ENCODE peak calls at places on chromosomes 7 and 10, in four cellular contexts. T is K562, L is HepG2, S is HL-60. C is an unnamed sample. For H3K27me3, the result is how much of the 10 kb centered on the place peaks cover.

GRCh38 chr7:90701021-90701420 is 104.9 kb downstream of the CDK14 start:
- DNase-seq in T (no peak), L (no peak), S (no peak), C (no peak)

GRCh38 chr10:73094249-73094850 is 2.3 kb downstream of the P4HA1 start:
- DNase-seq in T (no peak), L (no peak), S (no peak), C (no peak)

GRCh38 chr7:139108256-139109187 is 998 bp downstream of the ZC3HAV1 start:
- DNase-seq in T (peak), L (no peak), S (no peak), C (no peak)

GRCh38 chr7:37945336-37945735 is 24.9 kb downstream of the EPDR1 start:
- DNase-seq in T (no peak), L (peak), S (no peak), C (no peak)

GRCh38 chr7:90726623-90727022 is 130.5 kb downstream of the CDK14 start:
- DNase-seq in T (no peak), L (no peak), S (no peak), C (no peak)

GRCh38 chr7:30027065-30027456 is 559 bp upstream of the FKBP14 start:
- DNase-seq in T (no peak), L (peak), S (no peak), C (peak)

GRCh38 chr7:49774459-49775064 is 1.1 kb downstream of the VWC2 start:
- DNase-seq in T (no peak), L (no peak), S (no peak), C (peak)

GRCh38 chr10:49448924-49449323 is 53.0 kb upstream of the DRGX start:
- DNase-seq in T (no peak), L (no peak), S (no peak), C (no peak)

GRCh38 chr10:10313099-10313875 is 704.4 kb upstream of the CELF2 start:
- DNase-seq in T (no peak), L (no peak), S (no peak), C (no peak)

GRCh38 chr10:81116201-81116600 is 578.5 kb downstream of the SH2D4B start:
- DNase-seq in T (no peak), L (no peak), S (no peak), C (no peak)

GRCh38 chr10:87618470-87619423 is 40.9 kb upstream of the PAPSS2 start:
- DNase-seq in T (no peak), L (peak), S (no peak), C (no peak)

GRCh38 chr7:35755711-35756110 is 45.1 kb upstream of the SEPTIN7 start:
- DNase-seq in T (no peak), L (no peak), S (no peak), C (no peak)

GRCh38 chr7:134532155-134533089 is 5.1 kb downstream of the AKR1B10 start:
- DNase-seq in T (no peak), L (no peak), S (no peak), C (no peak)

GRCh38 chr7:98982686-98983085 is 104.4 kb downstream of the TRRAP start:
- DNase-seq in T (no peak), L (no peak), S (no peak), C (no peak)

GRCh38 chr7:66039094-66039493 is 36.5 kb upstream of the ASL start:
- DNase-seq in T (no peak), L (no peak), S (no peak), C (no peak)

GRCh38 chr7:106178593-106179134 is 66.6 kb upstream of the SYPL1 start:
- DNase-seq in T (no peak), L (peak), S (no peak), C (no peak)

GRCh38 chr10:128420623-128421022 is 294.4 kb upstream of the MKI67 start:
- DNase-seq in T (no peak), L (no peak), S (no peak), C (no peak)

GRCh38 chr7:4724648-4725013 is 42.5 kb downstream of the FOXK1 start:
- DNase-seq in T (no peak), L (peak), S (no peak), C (peak)

GRCh38 chr10:35398355-35398754 is 62.0 kb downstream of the CCNY start:
- DNase-seq in T (no peak), L (no peak), S (no peak), C (peak)

GRCh38 chr7:120123528-120123927 is 149.4 kb upstream of the KCND2 start:
- DNase-seq in T (no peak), L (no peak), S (no peak), C (no peak)

GRCh38 chr10:61775111-61775510 is 112.4 kb downstream of the CABCOCO1 start:
- DNase-seq in T (no peak), L (no peak), S (no peak), C (no peak)

DNA sequence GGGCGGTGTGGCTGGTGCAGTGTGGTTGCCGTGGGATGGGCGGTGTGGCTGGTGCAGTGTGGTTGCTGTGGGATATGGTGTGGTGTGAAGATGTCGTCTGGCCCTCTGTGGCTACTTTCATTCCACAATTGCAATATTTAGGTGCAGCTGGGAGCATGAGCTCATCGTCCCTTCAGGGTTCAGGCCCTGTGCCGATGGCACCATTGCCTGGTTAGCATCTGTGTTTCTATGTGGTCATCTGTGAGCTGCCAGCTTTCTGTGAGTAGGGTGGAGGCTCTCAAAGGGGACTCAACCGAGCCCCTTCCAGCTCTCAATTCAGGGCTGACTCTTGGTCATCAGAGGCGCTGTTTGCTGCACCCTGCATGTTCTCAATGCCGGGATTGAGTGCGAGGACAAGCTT is 3.6 kb downstream of the ADGRA1 start:
- DNase-seq in T (no peak), L (no peak), S (no peak), C (no peak)
- H3K27me3 ChIP-seq in T (under half), L (under half), S (under half), C (under half)

GRCh38 chr7:96422388-96422787 is 100.5 kb upstream of the SLC25A13 start:
- DNase-seq in T (no peak), L (no peak), S (no peak), C (no peak)
- TF ChIP-seq GABPA in T (no peak), L (no peak), S (no peak), C (no peak)

DNA sequence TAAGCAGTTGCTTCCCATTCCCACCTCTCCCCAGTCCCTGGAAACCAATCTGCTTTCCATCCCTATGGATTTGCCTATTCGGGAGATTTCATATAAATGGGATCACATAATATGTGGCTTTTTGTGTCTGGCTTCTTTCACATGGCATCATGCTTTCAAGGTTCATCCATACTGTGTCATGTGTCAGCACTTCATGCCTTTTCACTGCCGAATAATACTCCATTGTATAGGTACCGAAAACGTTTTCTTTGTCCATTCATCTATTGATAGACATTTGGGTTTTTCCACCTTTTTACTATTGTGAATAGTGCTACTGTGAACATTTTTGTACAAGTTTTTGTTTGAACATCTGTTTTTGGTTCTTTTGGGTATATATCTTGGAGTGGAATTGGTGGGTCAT is 12.5 kb downstream of the RBM20 start:
- DNase-seq in T (no peak), L (no peak), S (no peak), C (no peak)
- H3K27me3 ChIP-seq in T (under half), L (under half), S (under half), C (under half)

GRCh38 chr10:2948127-2948854 is 119.1 kb upstream of the PFKP start:
- DNase-seq in T (no peak), L (no peak), S (no peak), C (no peak)
- TF ChIP-seq GABPA in T (no peak), L (no peak), S (no peak), C (no peak)

GRCh38 chr7:3574386-3574785 is 273.3 kb downstream of the SDK1 start:
- DNase-seq in T (no peak), L (no peak), S (no peak), C (no peak)
- H3K27me3 ChIP-seq in T (under half), L (under half), S (under half), C (under half)

C was measured in SK-N-SH.